ENCODE peak calls at places on chromosome 2, in seven cellular contexts. S is HFFc6, T is anterior cingulate cortex, G is NCI-H1436, C is T1000, F is A673, N is RPMI7951. A is an unnamed sample.

GRCh38 chr2:200383380-200384110 is 77.1 kb downstream of the SPATS2L start:
- DNase-seq in S (no peak), T (no peak), G (peak; percentile 23), C (no peak), F (peak; percentile 29), N (peak; percentile 82), A (no peak)

GRCh38 chr2:10520926-10521325 is 72.8 kb upstream of the ODC1 start:
- DNase-seq in S (no peak), T (no peak), G (no peak), C (no peak), F (no peak), N (no peak), A (no peak)

GRCh38 chr2:31078579-31079105 is 59.6 kb downstream of the GALNT14 start:
- DNase-seq in S (no peak), T (no peak), G (no peak), C (no peak), F (no peak), N (no peak), A (peak; percentile 25)

GRCh38 chr2:70469435-70469834 is 84.2 kb downstream of the TGFA start:
- DNase-seq in S (no peak), T (no peak), G (no peak), C (no peak), F (no peak), N (no peak), A (no peak)

GRCh38 chr2:105573910-105574655 is 170.6 kb upstream of the NCK2 start:
- DNase-seq in S (no peak), T (no peak), G (peak; percentile 63), C (no peak), F (peak; percentile 49), N (no peak), A (no peak)

GRCh38 chr2:225468131-225468530 is 68.6 kb downstream of the NYAP2 start:
- DNase-seq in S (peak; percentile 4), T (no peak), G (no peak), C (no peak), F (no peak), N (peak; percentile 17), A (no peak)

GRCh38 chr2:171523969-171524401 is 1.7 kb downstream of the CYBRD1 start:
- DNase-seq in S (no peak), T (no peak), G (no peak), C (no peak), F (no peak), N (peak; percentile 32), A (no peak)

GRCh38 chr2:57809230-57809629 is 237.4 kb upstream of the VRK2 start:
- DNase-seq in S (no peak), T (no peak), G (no peak), C (no peak), F (no peak), N (no peak), A (no peak)

GRCh38 chr2:25362564-25363145 is 20.9 kb upstream of the DNMT3A start:
- DNase-seq in S (no peak), T (peak; percentile 27), G (no peak), C (no peak), F (no peak), N (no peak), A (no peak)

GRCh38 chr2:223760838-223761502 is 76.4 kb downstream of the AP1S3 start:
- DNase-seq in S (peak; percentile 89), T (no peak), G (no peak), C (peak; percentile 50), F (no peak), N (peak; percentile 96), A (peak; percentile 71)

GRCh38 chr2:210456571-210456970 is 20.0 kb downstream of the LANCL1 start:
- DNase-seq in S (no peak), T (no peak), G (no peak), C (no peak), F (no peak), N (no peak), A (no peak)

GRCh38 chr2:203238329-203238710 is 498 bp upstream of the CYP20A1 start:
- DNase-seq in S (no peak), T (no peak), G (no peak), C (no peak), F (no peak), N (no peak), A (no peak)

GRCh38 chr2:8886197-8886508 is 48.7 kb upstream of the KIDINS220 start:
- DNase-seq in S (no peak), T (no peak), G (no peak), C (no peak), F (no peak), N (no peak), A (no peak)

GRCh38 chr2:140473851-140474250 is 1657.0 kb downstream of the LRP1B start:
- DNase-seq in S (no peak), T (no peak), G (no peak), C (no peak), F (no peak), N (no peak), A (no peak)

GRCh38 chr2:45607701-45608100 is 3.4 kb downstream of the SRBD1 start:
- DNase-seq in S (peak; percentile 29), T (no peak), G (no peak), C (no peak), F (peak; percentile 68), N (peak; percentile 37), A (no peak)

GRCh38 chr2:218252509-218253247 is 8.1 kb upstream of the GPBAR1 start:
- DNase-seq in S (no peak), T (no peak), G (no peak), C (no peak), F (no peak), N (no peak), A (no peak)

GRCh38 chr2:183371545-183371944 is 247.3 kb downstream of the NUP35 start:
- DNase-seq in S (no peak), T (no peak), G (no peak), C (no peak), F (no peak), N (no peak), A (no peak)

GRCh38 chr2:72010647-72011355 is 136.9 kb downstream of the CYP26B1 start:
- DNase-seq in S (no peak), T (no peak), G (no peak), C (no peak), F (no peak), N (no peak), A (no peak)

GRCh38 chr2:236223675-236224074 is 40.5 kb downstream of the ASB18 start:
- DNase-seq in S (no peak), T (no peak), G (no peak), C (no peak), F (no peak), N (no peak), A (no peak)

GRCh38 chr2:112920923-112921532 is 10.1 kb downstream of the IL37 start:
- DNase-seq in S (peak; percentile 27), T (no peak), G (no peak), C (no peak), F (no peak), N (peak; percentile 80), A (no peak)

GRCh38 chr2:65040414-65041261 is 15.6 kb upstream of the CEP68 start:
- DNase-seq in S (peak; percentile 75), T (peak; percentile 78), G (peak; percentile 67), C (peak; percentile 40), F (peak; percentile 88), N (peak; percentile 81), A (peak; percentile 48)

A was measured in HS-5.